ENCODE peak calls at places on chromosomes 2 and 18, in four cellular contexts. C is PC-3, L is hepatocyte, T is fibroblast of lung. W is an unnamed sample.

GRCh38 chr2:73069855-73070650 is 1.5 kb downstream of the SFXN5 start:
- DNase-seq in T (peak), C (peak), L (peak), W (no peak)

GRCh38 chr2:83022631-83023210 is 1436.4 kb downstream of the SUCLG1 start:
- DNase-seq in L (no peak), C (peak), T (peak), W (no peak)

GRCh38 chr2:14306268-14306950 is 326.1 kb upstream of the LRATD1 start:
- DNase-seq in C (no peak), T (no peak), L (no peak), W (no peak)

GRCh38 chr2:4915348-4915747 is 776.8 kb upstream of the SOX11 start:
- DNase-seq in L (no peak), T (no peak), C (no peak), W (no peak)

GRCh38 chr2:146821836-146822316 is 1023.0 kb upstream of the ACVR2A start:
- DNase-seq in C (peak), T (peak), L (no peak), W (no peak)

GRCh38 chr2:201546576-201546975 is 95.0 kb downstream of the STRADB start:
- DNase-seq in T (no peak), C (no peak), L (no peak), W (no peak)

GRCh38 chr2:241813806-241814570 is 5.0 kb downstream of the NEU4 start:
- DNase-seq in C (no peak), T (no peak), L (no peak), W (no peak)

GRCh38 chr2:162821176-162821575 is 17.4 kb downstream of the KCNH7 start:
- DNase-seq in T (peak), C (peak), L (no peak), W (no peak)

GRCh38 chr2:198913394-198914152 is 544.2 kb downstream of the SATB2 start:
- DNase-seq in T (no peak), C (no peak), L (no peak), W (no peak)

GRCh38 chr18:68928762-68929675 is 131.1 kb downstream of the CCDC102B start:
- DNase-seq in C (no peak), T (no peak), L (no peak), W (no peak)

GRCh38 chr2:173058097-173058496 is 17.5 kb upstream of the MAP3K20 start:
- DNase-seq in C (no peak), L (no peak), T (peak), W (no peak)

GRCh38 chr18:48889115-48889941 is 61.4 kb downstream of the SMAD7 start:
- DNase-seq in T (no peak), L (peak), C (no peak), W (peak)

GRCh38 chr2:105179469-105180372 is 61.8 kb upstream of the GPR45 start:
- DNase-seq in C (peak), L (peak), T (peak), W (no peak)

GRCh38 chr2:120238728-120239487 is 13.7 kb upstream of the RALB start:
- DNase-seq in L (peak), T (peak), C (peak), W (no peak)

GRCh38 chr18:78875268-78875997 is 104.2 kb upstream of the SALL3 start:
- DNase-seq in C (peak), T (no peak), L (peak), W (no peak)

DNA sequence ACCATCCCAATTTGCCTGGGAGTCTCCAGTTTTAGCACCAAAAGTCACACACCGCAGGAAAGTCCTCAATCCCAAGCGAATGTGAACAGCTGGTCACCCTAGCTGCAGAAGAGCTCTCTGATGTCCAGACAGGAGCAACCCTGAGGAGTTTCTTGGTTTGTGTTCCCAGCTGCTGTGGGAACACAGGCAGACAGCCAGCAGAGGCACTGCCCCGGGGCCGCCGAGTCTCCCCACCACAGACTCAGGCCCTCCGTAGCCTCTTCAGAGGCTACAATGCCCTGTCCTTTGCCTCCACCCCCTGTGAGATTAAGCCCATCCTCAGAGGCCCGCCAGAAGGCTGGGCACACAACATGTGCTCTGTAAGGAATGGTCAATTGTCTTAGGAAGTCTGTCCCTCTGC is 111.5 kb downstream of the TTC32 start:
- DNase-seq in C (no peak), T (no peak), L (no peak), W (no peak)
- TF ChIP-seq CTCF in C (no peak), T (no peak), L (no peak), W (no peak)

DNA sequence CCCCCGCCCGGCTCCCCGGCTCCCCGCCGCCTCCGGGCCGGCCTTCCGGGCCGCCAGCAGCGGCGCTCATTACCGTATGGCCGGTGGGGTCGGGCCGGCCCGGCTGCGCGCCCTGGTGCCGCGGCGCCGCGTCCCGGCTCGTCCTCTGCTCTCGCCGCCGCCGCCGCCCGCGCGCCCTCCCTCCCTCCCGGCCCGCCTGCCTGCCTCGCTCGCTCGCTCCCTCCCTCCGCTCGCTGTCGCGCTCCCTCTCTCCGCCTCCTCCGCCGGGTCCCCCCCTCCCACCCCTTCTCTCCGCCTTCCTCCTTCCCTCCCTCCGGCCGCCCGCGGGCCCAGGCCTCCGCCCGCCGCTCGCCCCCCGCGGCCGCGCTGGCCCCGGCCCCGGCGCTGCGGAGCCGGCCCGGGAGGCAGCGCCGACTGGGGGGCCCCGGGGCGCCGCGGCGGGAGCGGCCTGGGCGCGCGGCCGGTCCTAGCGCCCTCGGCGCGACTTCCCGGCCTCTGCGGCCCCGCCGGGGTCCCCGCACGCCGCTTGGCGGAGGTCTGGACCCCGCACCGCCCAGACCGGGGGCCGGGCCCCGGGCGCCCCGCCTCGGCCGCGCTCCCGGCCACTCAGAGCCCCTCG is at the start of gene DNMT3A:
- DNase-seq in L (peak), T (peak), C (peak), W (peak)
- H3K27ac ChIP-seq in L (peak), T (no peak), C (no peak), W (peak)

DNA sequence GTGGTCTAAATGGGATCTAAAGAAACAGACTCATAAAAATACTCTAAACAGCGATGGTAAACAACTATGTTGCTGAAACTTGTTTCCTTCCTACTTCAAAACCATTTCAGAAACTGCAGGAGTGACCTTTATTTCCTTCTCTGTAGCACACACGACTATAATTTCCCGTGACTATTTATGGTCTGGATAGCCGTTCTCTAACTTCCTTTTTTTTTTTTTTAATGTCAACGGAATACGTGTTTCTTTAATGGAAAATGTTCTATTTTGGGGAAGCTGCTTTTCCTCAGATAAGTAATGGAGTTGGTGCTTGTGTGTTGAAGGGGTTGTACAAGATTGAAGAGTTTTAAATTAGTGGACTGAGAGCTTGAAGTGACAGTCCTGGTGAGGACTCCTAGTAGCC is 224.1 kb downstream of the PHLPP1 start:
- DNase-seq in T (no peak), L (no peak), C (no peak), W (no peak)
- H3K4me3 ChIP-seq in T (no peak), L (no peak), C (no peak), W (no peak)

GRCh38 chr2:43227830-43228280 is 1.4 kb upstream of the ZFP36L2 start:
- DNase-seq in C (peak), T (no peak), L (no peak), W (no peak)
- TF ChIP-seq CTCF in C (no peak), T (peak), L (no peak), W (no peak)

GRCh38 chr2:213101686-213102460 is 49.5 kb downstream of the IKZF2 start:
- DNase-seq in C (no peak), L (no peak), T (no peak), W (no peak)
- H3K27ac ChIP-seq in C (no peak), L (no peak), T (no peak), W (no peak)

GRCh38 chr2:238162516-238163441 is 4.0 kb downstream of the ERFE start:
- DNase-seq in C (no peak), L (no peak), T (peak), W (no peak)
- H3K4me3 ChIP-seq in C (no peak), L (no peak), T (no peak), W (no peak)

DNA sequence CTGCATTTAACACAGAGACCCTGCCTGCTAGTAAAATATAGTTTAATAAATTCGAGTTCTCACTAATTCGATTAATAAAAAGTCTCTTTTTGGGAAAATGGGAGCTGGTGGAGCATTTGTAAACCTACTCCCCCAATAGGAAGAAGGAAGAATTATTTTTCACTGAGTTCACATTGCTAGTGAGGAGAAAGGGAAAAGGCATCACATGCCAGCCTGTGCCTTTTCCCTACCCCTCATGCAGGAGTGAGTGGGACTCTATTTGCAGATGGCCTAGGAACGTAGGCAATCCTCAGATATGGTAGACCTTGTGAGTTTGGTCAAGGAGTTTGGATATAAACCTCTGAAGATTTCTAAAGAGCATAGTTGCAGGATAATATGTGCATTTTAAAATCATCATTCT is 218.4 kb upstream of the TRIB2 start:
- DNase-seq in T (no peak), C (no peak), L (no peak), W (no peak)
- TF ChIP-seq CTCF in T (peak), C (peak), L (no peak), W (no peak)

GRCh38 chr2:231037202-231037730 is at the start of gene C2orf72:
- DNase-seq in L (peak), C (no peak), T (no peak), W (no peak)
- H3K27ac ChIP-seq in L (peak), C (no peak), T (no peak), W (no peak)

GRCh38 chr18:34153711-34154110 is 71.0 kb downstream of the NOL4 start:
- DNase-seq in T (peak), C (peak), L (no peak), W (no peak)

GRCh38 chr18:34159691-34160185 is 65.0 kb downstream of the NOL4 start:
- DNase-seq in L (no peak), C (no peak), T (no peak), W (no peak)

DNA sequence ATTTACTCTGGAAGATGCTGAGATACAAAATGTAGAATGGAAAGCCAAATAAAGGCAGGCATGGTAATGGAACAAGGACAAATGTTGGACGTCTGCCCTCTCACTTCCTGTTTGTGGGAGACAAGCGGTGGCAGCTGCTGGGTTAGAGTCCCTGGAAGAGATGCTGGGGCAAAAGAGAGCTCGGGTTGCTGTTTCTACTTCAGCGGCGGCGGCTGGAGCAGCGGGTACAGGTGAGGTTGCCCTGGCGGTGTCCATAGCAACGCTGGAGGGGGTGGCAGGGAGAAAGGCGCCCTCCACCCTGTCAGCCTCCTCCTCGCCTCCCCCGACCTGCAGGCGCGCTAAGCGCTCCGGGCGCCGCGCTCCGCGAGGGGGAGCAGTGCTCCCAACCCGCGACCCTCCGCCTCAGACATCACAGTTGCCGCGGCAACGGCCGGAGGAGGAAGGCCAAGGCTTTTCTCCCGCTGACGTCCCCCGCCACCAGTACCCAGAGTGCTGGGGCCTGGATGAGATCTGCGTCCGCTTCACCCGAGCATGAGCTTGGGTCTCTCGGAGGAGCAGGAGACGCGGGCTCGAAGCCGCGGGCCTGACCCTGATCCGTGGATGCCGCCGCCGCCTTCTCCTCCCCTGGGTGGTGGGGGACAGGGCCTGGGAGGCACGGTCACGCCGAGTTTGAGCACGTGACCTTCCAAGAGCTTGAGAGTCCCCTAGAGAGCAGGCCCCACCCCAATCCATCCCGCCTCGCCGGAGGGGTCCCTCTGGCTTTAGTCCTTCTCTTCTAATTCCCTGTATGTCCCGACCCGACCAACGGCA is 65.6 kb downstream of the NOL4 start:
- DNase-seq in L (peak), C (no peak), T (peak), W (peak)
- H3K4me3 ChIP-seq in L (peak), C (no peak), T (peak), W (no peak)